ENCODE peak calls at places on chromosomes 13 and 19, in eight cellular contexts. B, X, I, S, E, O, D and M are unnamed samples.

GRCh38 chr13:77378662-77379061 is 51.8 kb upstream of the MYCBP2 start:
- DNase-seq in B (no peak), X (no peak), I (no peak), S (no peak), E (no peak), O (no peak), D (no peak), M (no peak)

GRCh38 chr19:18742324-18742723 is 48.8 kb downstream of the COMP start:
- DNase-seq in B (no peak), X (no peak), I (no peak), S (no peak), E (no peak), O (no peak), D (no peak), M (no peak)

GRCh38 chr19:28406237-28406596 is 806.7 kb downstream of the UQCRFS1 start:
- DNase-seq in B (no peak), X (no peak), I (no peak), S (no peak), E (no peak), O (no peak), D (no peak), M (no peak)

GRCh38 chr13:30995331-30995730 is 62.9 kb downstream of the TEX26 start:
- DNase-seq in B (no peak), X (no peak), I (no peak), S (no peak), E (no peak), O (no peak), D (no peak), M (no peak)

GRCh38 chr13:84439108-84439507 is 556.8 kb upstream of the SLITRK1 start:
- DNase-seq in B (no peak), X (no peak), I (no peak), S (no peak), E (no peak), O (no peak), D (no peak), M (no peak)

GRCh38 chr19:57241181-57241580 is 749 bp downstream of the ZNF805 start:
- DNase-seq in B (peak), X (no peak), I (no peak), S (no peak), E (no peak), O (no peak), D (no peak), M (no peak)

GRCh38 chr19:11612816-11613511 is 15.7 kb downstream of the ZNF627 start:
- DNase-seq in B (peak), X (no peak), I (no peak), S (no peak), E (no peak), O (no peak), D (no peak), M (no peak)

GRCh38 chr13:99218545-99218944 is 17.9 kb downstream of the UBAC2 start:
- DNase-seq in B (no peak), X (peak), I (no peak), S (no peak), E (no peak), O (no peak), D (no peak), M (no peak)

GRCh38 chr13:53298426-53298825 is 269.8 kb downstream of the OLFM4 start:
- DNase-seq in B (no peak), X (no peak), I (no peak), S (no peak), E (no peak), O (no peak), D (no peak), M (no peak)

GRCh38 chr13:48184260-48184659 is 48.7 kb upstream of the ITM2B start:
- DNase-seq in B (no peak), X (no peak), I (no peak), S (no peak), E (no peak), O (no peak), D (no peak), M (no peak)

GRCh38 chr13:111792956-111793355 is 274.0 kb upstream of the SOX1 start:
- DNase-seq in B (no peak), X (no peak), I (no peak), S (no peak), E (no peak), O (no peak), D (no peak), M (no peak)

GRCh38 chr19:32324631-32325215 is 20.7 kb upstream of the ZNF507 start:
- DNase-seq in B (no peak), X (no peak), I (no peak), S (no peak), E (no peak), O (no peak), D (no peak), M (no peak)

GRCh38 chr19:29724741-29725140 is 9.7 kb upstream of the C19orf12 start:
- DNase-seq in B (no peak), X (no peak), I (no peak), S (no peak), E (no peak), O (no peak), D (no peak), M (no peak)

GRCh38 chr19:16405797-16406196 is 66.0 kb downstream of the EPS15L1 start:
- DNase-seq in B (no peak), X (no peak), I (no peak), S (no peak), E (no peak), O (no peak), D (no peak), M (no peak)

GRCh38 chr19:31135841-31136240 is 213.4 kb downstream of the TSHZ3 start:
- DNase-seq in B (no peak), X (no peak), I (no peak), S (no peak), E (no peak), O (no peak), D (no peak), M (no peak)

GRCh38 chr13:41274881-41275280 is 11.5 kb upstream of the MTRF1 start:
- DNase-seq in B (no peak), X (no peak), I (no peak), S (no peak), E (no peak), O (no peak), D (no peak), M (no peak)

GRCh38 chr19:38335949-38336637 is 463 bp downstream of the CATSPERG start:
- DNase-seq in B (peak), X (peak), I (peak), S (peak), E (peak), O (peak), D (peak), M (peak)

GRCh38 chr13:110636701-110637201 is 21.4 kb downstream of the NAXD start:
- DNase-seq in B (no peak), X (no peak), I (no peak), S (no peak), E (no peak), O (no peak), D (no peak), M (peak)

GRCh38 chr13:37923236-37923635 is 53.7 kb upstream of the TRPC4 start:
- DNase-seq in B (no peak), X (no peak), I (no peak), S (no peak), E (no peak), O (no peak), D (no peak), M (no peak)

GRCh38 chr13:62710766-62711165 is 1295.1 kb upstream of the PCDH20 start:
- DNase-seq in B (peak), X (no peak), I (no peak), S (no peak), E (no peak), O (no peak), D (no peak), M (no peak)

GRCh38 chr13:23399254-23399796 is 34.2 kb downstream of the SACS start:
- DNase-seq in B (no peak), X (no peak), I (no peak), S (no peak), E (no peak), O (no peak), D (no peak), M (peak)